ENCODE peak calls at places on chromosomes 12 and 14, in ten cellular contexts. C, O, K, B, W, M, V, X, N and A are unnamed samples.

GRCh38 chr12:119372540-119372939 is 38.0 kb downstream of the CCDC60 start:
- DNase-seq in C (no peak), O (no peak), K (peak), B (no peak), W (no peak), M (no peak), V (no peak), X (no peak), N (no peak), A (no peak)

GRCh38 chr12:6372403-6373003 is 2.9 kb downstream of the SCNN1A start:
- DNase-seq in C (peak), O (peak), K (no peak), B (peak), W (no peak), M (no peak), V (no peak), X (no peak), N (peak), A (no peak)

GRCh38 chr12:3559601-3560294 is 68.7 kb downstream of the PRMT8 start:
- DNase-seq in C (no peak), O (no peak), K (no peak), B (peak), W (no peak), M (no peak), V (no peak), X (no peak), N (no peak), A (no peak)

GRCh38 chr14:81849714-81850113 is 316.1 kb upstream of the SEL1L start:
- DNase-seq in C (no peak), O (no peak), K (no peak), B (no peak), W (no peak), M (no peak), V (no peak), X (no peak), N (no peak), A (no peak)

GRCh38 chr14:22598896-22599244 is 770 bp downstream of the ABHD4 start:
- DNase-seq in C (peak), O (peak), K (no peak), B (peak), W (peak), M (no peak), V (no peak), X (no peak), N (no peak), A (no peak)

GRCh38 chr12:51077930-51078329 is 5.5 kb downstream of the CSRNP2 start:
- DNase-seq in C (peak), O (peak), K (no peak), B (no peak), W (no peak), M (no peak), V (no peak), X (no peak), N (no peak), A (no peak)

GRCh38 chr14:68463705-68464104 is 329.2 kb downstream of the ZFP36L1 start:
- DNase-seq in C (peak), O (no peak), K (no peak), B (no peak), W (no peak), M (no peak), V (no peak), X (no peak), N (no peak), A (no peak)

GRCh38 chr12:26795899-26796298 is 37.1 kb downstream of the ITPR2 start:
- DNase-seq in C (no peak), O (no peak), K (no peak), B (no peak), W (no peak), M (no peak), V (no peak), X (no peak), N (no peak), A (no peak)

GRCh38 chr12:72141381-72141780 is 130.8 kb upstream of the TRHDE start:
- DNase-seq in C (peak), O (peak), K (no peak), B (no peak), W (no peak), M (no peak), V (no peak), X (no peak), N (no peak), A (peak)

GRCh38 chr14:38357557-38357956 is 101.7 kb upstream of the CLEC14A start:
- DNase-seq in C (peak), O (peak), K (no peak), B (no peak), W (no peak), M (no peak), V (no peak), X (no peak), N (peak), A (no peak)

GRCh38 chr12:116375278-116375842 is 97.9 kb upstream of the MED13L start:
- DNase-seq in C (no peak), O (no peak), K (no peak), B (no peak), W (no peak), M (no peak), V (no peak), X (no peak), N (no peak), A (no peak)

GRCh38 chr12:110677982-110678381 is 10.9 kb downstream of the HVCN1 start:
- DNase-seq in C (no peak), O (no peak), K (no peak), B (no peak), W (no peak), M (no peak), V (no peak), X (no peak), N (no peak), A (no peak)

GRCh38 chr14:73718742-73719251 is 4.6 kb upstream of the PNMA1 start:
- DNase-seq in C (no peak), O (no peak), K (no peak), B (no peak), W (no peak), M (no peak), V (no peak), X (peak), N (no peak), A (no peak)

GRCh38 chr12:101490286-101490920 is 15.3 kb downstream of the SPIC start:
- DNase-seq in C (peak), O (no peak), K (no peak), B (peak), W (no peak), M (no peak), V (no peak), X (peak), N (no peak), A (peak)

GRCh38 chr14:105862581-105863239 is 336.3 kb downstream of the TMEM121 start:
- DNase-seq in C (no peak), O (no peak), K (no peak), B (no peak), W (no peak), M (no peak), V (no peak), X (no peak), N (no peak), A (peak)

GRCh38 chr14:68402525-68403101 is 390.3 kb downstream of the ZFP36L1 start:
- DNase-seq in C (no peak), O (no peak), K (no peak), B (no peak), W (no peak), M (no peak), V (no peak), X (no peak), N (no peak), A (no peak)

GRCh38 chr12:104686196-104686595 is 229.4 kb downstream of the CHST11 start:
- DNase-seq in C (peak), O (peak), K (no peak), B (no peak), W (no peak), M (no peak), V (no peak), X (no peak), N (no peak), A (no peak)

GRCh38 chr14:90820958-90821357 is 4.7 kb upstream of the TTC7B start:
- DNase-seq in C (peak), O (no peak), K (no peak), B (no peak), W (peak), M (peak), V (peak), X (no peak), N (no peak), A (peak)

GRCh38 chr14:52950410-52950897 is 396 bp downstream of the FERMT2 start:
- DNase-seq in C (peak), O (peak), K (peak), B (peak), W (no peak), M (peak), V (peak), X (peak), N (no peak), A (no peak)

GRCh38 chr12:95863337-95863736 is 4.6 kb downstream of the SNRPF start:
- DNase-seq in C (no peak), O (no peak), K (no peak), B (no peak), W (no peak), M (no peak), V (no peak), X (no peak), N (no peak), A (no peak)

GRCh38 chr14:26719514-26719913 is 121.7 kb upstream of the NOVA1 start:
- DNase-seq in C (peak), O (peak), K (no peak), B (no peak), W (no peak), M (no peak), V (no peak), X (no peak), N (no peak), A (no peak)

GRCh38 chr14:52801014-52801708 is 9.8 kb upstream of the GNPNAT1 start:
- DNase-seq in C (peak), O (peak), K (no peak), B (no peak), W (no peak), M (no peak), V (no peak), X (no peak), N (peak), A (no peak)

GRCh38 chr12:98894412-98895085 is 249.5 kb downstream of the APAF1 start:
- DNase-seq in C (peak), O (no peak), K (no peak), B (no peak), W (no peak), M (no peak), V (no peak), X (peak), N (no peak), A (peak)

GRCh38 chr12:72433298-72433697 is 161.1 kb downstream of the TRHDE start:
- DNase-seq in C (no peak), O (no peak), K (no peak), B (no peak), W (no peak), M (no peak), V (no peak), X (no peak), N (no peak), A (no peak)

GRCh38 chr12:121095544-121096198 is 37.0 kb upstream of the P2RX7 start:
- DNase-seq in C (peak), O (peak), K (peak), B (peak), W (peak), M (peak), V (peak), X (peak), N (peak), A (peak)

GRCh38 chr12:105451211-105451610 is 120.7 kb downstream of the C12orf75 start:
- DNase-seq in C (peak), O (peak), K (no peak), B (no peak), W (no peak), M (no peak), V (no peak), X (no peak), N (peak), A (no peak)

GRCh38 chr12:109111775-109112491 is 4.5 kb upstream of the ACACB start:
- DNase-seq in C (peak), O (peak), K (peak), B (no peak), W (peak), M (peak), V (peak), X (peak), N (no peak), A (no peak)

GRCh38 chr12:23834076-23834475 is 115.4 kb downstream of the SOX5 start:
- DNase-seq in C (no peak), O (no peak), K (no peak), B (no peak), W (no peak), M (no peak), V (no peak), X (no peak), N (no peak), A (no peak)

GRCh38 chr14:100375273-100375962 is 52.3 kb downstream of the SLC25A47 start:
- DNase-seq in C (peak), O (peak), K (peak), B (no peak), W (peak), M (peak), V (no peak), X (peak), N (peak), A (peak)